ENCODE peak calls at places on chromosomes 7 and 10, in nine cellular contexts. N is heart left ventricle, C is IMR-90, L is neuronal stem cell, K is right lobe of liver, X is PC-9, O is upper lobe of right lung, U is K562, E is esophagus muscularis mucosa. P is an unnamed sample. For H3K27me3, the result is how much of the 10 kb centered on the place peaks cover.

GRCh38 chr10:65751218-65751617 is 1174.6 kb upstream of the LRRTM3 start:
- DNase-seq in U (no peak), C (no peak), X (no peak), E (no peak), K (no peak), L (no peak), O (no peak), N (no peak), P (no peak)

GRCh38 chr7:29328050-29328449 is 133.5 kb downstream of the CHN2 start:
- DNase-seq in E (no peak), K (no peak), O (no peak), U (no peak), C (no peak), N (no peak), X (no peak), L (no peak), P (no peak)

GRCh38 chr7:132490474-132490873 is 85.8 kb downstream of the PLXNA4 start:
- DNase-seq in N (no peak), X (no peak), O (no peak), U (no peak), E (no peak), C (no peak), K (no peak), L (no peak), P (no peak)

GRCh38 chr10:7610651-7611389 is 55.9 kb downstream of the ITIH5 start:
- DNase-seq in U (no peak), E (no peak), L (no peak), N (no peak), K (no peak), C (peak), X (no peak), O (no peak), P (peak)

GRCh38 chr10:74576586-74576985 is 249.8 kb upstream of the KAT6B start:
- DNase-seq in O (no peak), X (no peak), U (no peak), L (no peak), E (no peak), C (no peak), N (no peak), K (no peak), P (no peak)

GRCh38 chr10:35133586-35133985 is 6.9 kb downstream of the CREM start:
- DNase-seq in L (no peak), C (no peak), K (no peak), U (no peak), O (no peak), X (no peak), N (no peak), E (no peak), P (no peak)

GRCh38 chr7:1466524-1467271 is 7.4 kb upstream of the MICALL2 start:
- DNase-seq in U (peak), O (peak), N (peak), E (peak), L (no peak), C (peak), K (peak), X (peak), P (peak)

GRCh38 chr10:29546773-29547313 is 87.9 kb downstream of the SVIL start:
- DNase-seq in L (no peak), X (no peak), N (no peak), E (no peak), C (no peak), O (no peak), K (no peak), U (no peak), P (no peak)

GRCh38 chr7:107563761-107564552 is at the start of the genes COG5 and DUS4L:
- DNase-seq in N (peak), U (peak), C (peak), L (peak), K (peak), E (peak), O (peak), X (peak), P (peak)

GRCh38 chr7:77797734-77798393 is 370 bp downstream of the TMEM60 start:
- DNase-seq in L (no peak), K (peak), X (no peak), E (peak), O (peak), U (no peak), C (peak), N (no peak), P (no peak)

GRCh38 chr10:47456794-47457527 is 27.0 kb downstream of the ANXA8 start:
- DNase-seq in K (no peak), L (no peak), E (peak), N (no peak), X (no peak), U (no peak), C (no peak), O (peak), P (no peak)

GRCh38 chr10:42866115-42866995 is 83.8 kb downstream of the BMS1 start:
- DNase-seq in L (peak), X (peak), C (peak), U (peak), E (peak), O (peak), K (peak), N (peak), P (peak)

GRCh38 chr7:70353948-70354335 is 755.7 kb downstream of the AUTS2 start:
- DNase-seq in C (no peak), O (no peak), N (no peak), U (no peak), E (no peak), L (no peak), K (no peak), X (no peak), P (no peak)

GRCh38 chr7:132545756-132546155 is 30.5 kb downstream of the PLXNA4 start:
- DNase-seq in C (no peak), K (no peak), U (no peak), O (no peak), E (no peak), X (no peak), N (no peak), L (no peak), P (no peak)

GRCh38 chr10:27614776-27615175 is 110.7 kb downstream of the RAB18 start:
- DNase-seq in K (no peak), O (no peak), C (no peak), U (no peak), L (no peak), X (no peak), N (no peak), E (no peak), P (no peak)

GRCh38 chr7:77327067-77327931 is 88.8 kb downstream of the GSAP start:
- DNase-seq in N (peak), O (peak), U (no peak), C (peak), K (no peak), E (peak), X (peak), L (no peak), P (no peak)

GRCh38 chr7:111029574-111030357 is 61.2 kb upstream of the LRRN3 start:
- DNase-seq in O (no peak), E (no peak), K (peak), X (no peak), C (peak), L (no peak), U (no peak), N (no peak), P (no peak)

GRCh38 chr10:8035641-8036520 is 18.6 kb upstream of the GATA3 start:
- DNase-seq in O (no peak), U (no peak), E (no peak), N (no peak), L (peak), C (no peak), X (no peak), K (no peak), P (no peak)

GRCh38 chr7:36044096-36044892 is 108.8 kb upstream of the EEPD1 start:
- DNase-seq in E (no peak), U (no peak), N (no peak), K (no peak), O (no peak), X (no peak), C (no peak), L (no peak), P (no peak)

GRCh38 chr7:74482629-74483401 is 29.1 kb downstream of the GTF2IRD1 start:
- DNase-seq in O (no peak), C (peak), X (peak), N (no peak), E (no peak), U (no peak), K (peak), L (no peak), P (peak)

GRCh38 chr7:96017877-96018276 is 245.5 kb downstream of the DYNC1I1 start:
- DNase-seq in C (no peak), O (no peak), E (no peak), X (no peak), L (no peak), K (no peak), N (no peak), U (no peak), P (no peak)

GRCh38 chr10:74500806-74501205 is 325.6 kb upstream of the KAT6B start:
- DNase-seq in E (no peak), C (peak), K (no peak), X (no peak), U (no peak), N (no peak), L (no peak), O (no peak), P (peak)

DNA sequence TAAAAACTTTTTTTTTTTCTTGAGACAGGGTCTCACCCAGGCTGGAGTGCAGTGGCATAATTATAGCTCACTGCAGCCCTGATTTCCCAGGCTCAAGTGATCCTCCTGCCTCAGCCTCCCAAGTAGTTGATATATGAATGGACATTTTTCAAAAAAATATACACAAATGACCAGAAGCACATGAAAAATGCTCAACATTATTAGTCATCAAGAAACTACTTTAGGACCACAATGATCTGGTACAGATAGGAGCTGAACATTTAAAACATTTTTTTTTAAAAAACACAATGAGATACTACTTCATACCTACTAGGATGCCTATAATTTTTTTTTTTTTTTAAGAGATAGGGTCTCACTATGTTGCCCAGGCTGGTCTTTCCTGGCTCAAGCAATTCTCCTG is 21.7 kb downstream of the SCD start:
- DNase-seq in C (no peak), E (no peak), K (no peak), L (no peak), O (no peak), N (no peak), X (no peak), U (no peak), P (no peak)
- H3K27me3 ChIP-seq in C (under half), E (under half), K (under half), L (under half), O (under half), N (under half), X (under half), U (under half), P (under half)

GRCh38 chr10:79445708-79446450 is 455 bp upstream of the ZCCHC24 start:
- DNase-seq in L (peak), E (peak), N (peak), O (peak), C (peak), K (peak), X (peak), U (peak), P (peak)
- H3K27ac ChIP-seq in L (peak), E (peak), N (peak), O (peak), C (peak), K (peak), X (no peak), U (peak), P (peak)

DNA sequence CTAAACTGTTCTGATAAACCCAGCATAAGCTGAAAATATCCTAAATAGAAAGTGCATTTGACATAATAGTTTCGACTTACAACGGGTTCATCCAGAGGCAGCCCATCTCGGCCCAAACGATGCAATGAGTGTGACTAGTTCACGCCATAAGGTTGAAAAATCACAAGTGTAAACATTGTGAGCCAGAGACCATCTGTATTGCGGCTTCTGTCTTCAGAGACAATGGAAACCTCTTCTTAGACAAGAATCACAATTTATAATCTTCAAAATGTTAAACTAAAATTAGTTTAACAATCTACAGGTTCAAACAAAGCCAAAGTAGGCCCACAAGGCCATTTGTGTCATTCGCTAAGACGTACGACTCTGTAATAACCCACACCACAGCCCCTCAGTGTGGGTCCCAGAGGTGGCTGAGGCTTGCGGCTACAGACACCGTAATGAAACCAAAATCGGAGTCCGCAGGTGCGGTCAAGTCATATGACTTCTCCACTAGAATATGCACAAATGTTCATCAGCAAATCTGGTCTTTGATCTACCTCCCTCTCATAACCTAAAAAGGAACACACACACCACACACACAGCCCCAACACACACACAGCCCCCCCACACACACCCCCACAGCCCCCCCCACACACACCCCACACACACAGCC is 81.8 kb downstream of the DIP2C start:
- DNase-seq in C (no peak), L (no peak), O (no peak), E (no peak), U (no peak), X (no peak), K (no peak), N (no peak), P (peak)
- H3K4me3 ChIP-seq in C (no peak), L (no peak), O (no peak), E (peak), U (no peak), X (no peak), K (no peak), N (no peak), P (peak)

DNA sequence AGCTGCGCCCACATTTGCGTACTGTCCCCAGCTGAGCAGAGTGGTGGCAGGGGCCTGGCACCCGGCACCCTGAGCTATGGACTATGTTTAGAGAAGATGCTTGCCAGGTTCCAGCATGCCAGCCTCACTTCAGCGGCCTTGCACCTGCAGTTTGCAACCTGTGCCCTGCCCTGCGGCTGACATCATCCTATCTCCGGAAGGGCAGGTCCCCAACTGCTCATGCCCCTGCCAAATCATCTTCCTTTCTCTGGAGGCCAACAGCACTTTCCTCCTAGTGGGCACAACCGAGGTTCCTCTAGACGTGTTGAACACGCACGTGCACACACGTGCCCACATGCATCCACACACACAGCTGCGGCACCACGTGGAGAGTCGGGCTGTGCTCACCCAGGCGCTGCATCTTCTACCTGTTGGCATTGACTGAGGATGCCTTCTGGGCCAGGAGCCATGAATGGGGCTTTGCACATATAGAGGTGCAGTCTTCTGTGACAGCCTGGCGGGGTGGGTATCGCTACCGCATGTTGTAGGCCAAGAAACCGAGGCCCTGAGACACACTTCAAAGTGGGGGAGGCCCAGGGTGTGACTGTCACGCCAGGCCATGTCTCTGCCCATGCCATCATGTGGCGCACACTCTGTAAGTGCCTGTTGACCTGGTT is 24.5 kb downstream of the CNPY1 start:
- DNase-seq in C (no peak), U (no peak), O (no peak), E (no peak), L (no peak), K (no peak), X (no peak), N (no peak), P (no peak)
- H3K27me3 ChIP-seq in C (under half), U (half or more), O (under half), E (under half), L (under half), K (under half), X (half or more), N (under half), P (half or more)

GRCh38 chr10:30986027-30986672 is 45.5 kb downstream of the ZNF438 start:
- DNase-seq in U (no peak), O (no peak), L (no peak), X (no peak), C (peak), N (no peak), E (no peak), K (no peak), P (peak)

GRCh38 chr10:30984563-30985328 is 46.9 kb downstream of the ZNF438 start:
- DNase-seq in O (no peak), N (no peak), U (no peak), K (no peak), E (no peak), X (no peak), C (no peak), L (no peak), P (peak)

GRCh38 chr10:30987463-30987862 is 44.2 kb downstream of the ZNF438 start:
- DNase-seq in N (no peak), K (no peak), L (no peak), C (no peak), U (no peak), E (no peak), X (no peak), O (no peak), P (no peak)

GRCh38 chr10:30988831-30989458 is 42.7 kb downstream of the ZNF438 start:
- DNase-seq in C (peak), N (no peak), L (no peak), X (no peak), E (no peak), U (no peak), O (no peak), K (no peak), P (no peak)

GRCh38 chr10:30985552-30985951 is 46.1 kb downstream of the ZNF438 start:
- DNase-seq in L (no peak), E (no peak), C (peak), K (no peak), O (no peak), X (no peak), N (no peak), U (no peak), P (no peak)
- H3K27ac ChIP-seq in L (no peak), E (no peak), C (peak), K (no peak), O (peak), X (peak), N (no peak), U (no peak), P (peak)

GRCh38 chr7:152025077-152025936 is at the start of gene GALNT11:
- DNase-seq in L (peak), E (peak), N (peak), K (peak), U (peak), X (peak), C (peak), O (peak), P (peak)
- H3K4me3 ChIP-seq in L (peak), E (peak), N (peak), K (peak), U (peak), X (peak), C (peak), O (peak), P (peak)

GRCh38 chr10:117163061-117163953 is 25.2 kb upstream of the VAX1 start:
- DNase-seq in U (no peak), E (no peak), N (no peak), C (no peak), O (no peak), L (peak), X (no peak), K (no peak), P (no peak)

GRCh38 chr10:117163954-117164292 is 25.9 kb upstream of the VAX1 start:
- DNase-seq in L (no peak), N (no peak), X (no peak), E (no peak), U (no peak), O (no peak), C (no peak), K (no peak), P (no peak)

GRCh38 chr10:117166420-117167345 is 28.6 kb upstream of the VAX1 start:
- DNase-seq in K (no peak), E (no peak), U (no peak), X (no peak), O (no peak), C (no peak), L (no peak), N (no peak), P (no peak)

GRCh38 chr10:117165557-117166419 is 27.7 kb upstream of the VAX1 start:
- DNase-seq in E (no peak), C (peak), K (peak), U (peak), N (no peak), O (peak), X (peak), L (peak), P (peak)

DNA sequence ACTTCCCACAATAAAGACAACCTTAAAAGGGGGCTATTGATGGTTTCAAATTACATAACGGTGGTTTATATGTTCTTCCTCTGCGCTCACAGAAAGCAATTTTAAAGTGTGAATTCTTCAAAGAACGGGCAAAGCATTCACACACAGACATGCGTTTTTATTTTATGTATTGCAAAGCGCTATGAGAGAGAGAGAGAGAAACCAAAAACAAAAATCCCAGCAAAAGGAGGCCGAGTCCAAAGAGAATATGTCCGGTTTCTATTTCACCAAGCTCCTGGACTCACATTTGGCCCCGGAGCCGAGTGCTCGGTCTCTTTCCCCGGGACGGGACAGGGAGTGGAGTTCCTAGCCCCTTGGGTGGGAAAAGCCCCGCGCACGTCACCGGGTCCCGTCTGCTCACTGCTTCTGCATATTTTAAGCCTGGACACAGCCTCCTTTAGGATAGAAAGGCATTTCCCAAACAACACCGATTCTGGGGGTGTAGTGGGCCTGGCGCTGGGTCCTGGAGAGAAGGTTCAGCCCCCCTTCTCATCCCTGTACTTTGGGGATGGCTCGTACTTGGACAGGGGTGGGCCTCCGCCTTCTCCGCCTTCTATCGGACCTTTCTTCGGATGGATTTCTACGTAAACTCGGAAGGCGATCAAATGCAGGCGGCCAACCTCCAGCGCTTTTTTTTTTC is 26.9 kb upstream of the VAX1 start:
- DNase-seq in K (no peak), C (no peak), O (no peak), E (no peak), U (no peak), L (no peak), X (no peak), N (no peak), P (no peak)
- H3K27me3 ChIP-seq in K (under half), C (half or more), O (half or more), E (half or more), U (half or more), L (half or more), X (under half), N (half or more), P (half or more)

DNA sequence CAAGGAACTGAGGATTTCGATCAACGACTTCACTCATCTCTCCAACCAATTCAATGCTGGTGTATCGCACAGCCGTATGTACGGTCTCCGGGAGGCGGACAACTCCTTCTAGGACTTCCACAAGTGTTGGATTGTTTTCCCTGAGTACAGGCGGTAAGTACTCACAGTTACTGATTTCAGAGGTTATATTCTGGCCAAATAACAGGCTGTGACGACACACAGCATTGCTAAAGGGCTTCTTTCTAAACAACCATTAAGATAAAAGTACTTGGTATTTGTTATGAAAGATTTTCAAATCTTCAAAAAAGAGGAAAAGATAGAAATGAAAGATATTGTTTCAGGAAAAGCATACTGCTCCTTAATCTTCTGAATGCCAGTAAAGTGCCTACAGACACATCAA is 52.2 kb downstream of the IRF5 start:
- DNase-seq in X (no peak), N (no peak), C (peak), L (no peak), O (no peak), U (no peak), K (no peak), E (no peak), P (no peak)
- H3K27ac ChIP-seq in X (no peak), N (no peak), C (no peak), L (no peak), O (no peak), U (no peak), K (no peak), E (no peak), P (no peak)

P was measured in SJSA1.